ENCODE peak calls at places on chromosomes 16 and 17, in four cellular contexts. H, O, K and P are unnamed samples.
A peak's percentile ranks its signal among the peaks of the same experiment; 100 is the strongest.

GRCh38 chr16:35102780-35103403 is 1643.5 kb downstream of the TP53TG3F start:
- DNase-seq in H (no peak), O (no peak), K (no peak), P (no peak)

GRCh38 chr16:16121185-16121727 is 102.0 kb downstream of the ABCC6 start:
- DNase-seq in H (no peak), O (no peak), K (no peak), P (no peak)

GRCh38 chr17:81471804-81472456 is 40.7 kb downstream of the ACTG1 start:
- DNase-seq in H (peak; percentile 89), O (peak; percentile 97), K (no peak), P (peak; percentile 74)

GRCh38 chr16:51822471-51822870 is 671.4 kb upstream of the SALL1 start:
- DNase-seq in H (no peak), O (no peak), K (no peak), P (no peak)

GRCh38 chr17:38456031-38456815 is 28.0 kb downstream of the ARHGAP23 start:
- DNase-seq in H (no peak), O (no peak), K (no peak), P (no peak)

GRCh38 chr17:4547118-4547906 is 7.9 kb downstream of the MYBBP1A start:
- DNase-seq in H (no peak), O (no peak), K (no peak), P (no peak)

GRCh38 chr16:68936729-68937631 is 93.6 kb downstream of the TANGO6 start:
- DNase-seq in H (peak; percentile 27), O (no peak), K (no peak), P (peak; percentile 37)

GRCh38 chr16:69064789-69065313 is 40.6 kb upstream of the HAS3 start:
- DNase-seq in H (no peak), O (peak; percentile 12), K (no peak), P (no peak)

GRCh38 chr16:30858829-30859423 is 35.0 kb downstream of the BCL7C start:
- DNase-seq in H (no peak), O (no peak), K (no peak), P (no peak)

GRCh38 chr17:17019891-17020456 is 22.3 kb upstream of the MPRIP start:
- DNase-seq in H (no peak), O (no peak), K (no peak), P (no peak)

GRCh38 chr17:19315104-19315503 is 47.4 kb downstream of the B9D1 start:
- DNase-seq in H (no peak), O (peak; percentile 21), K (no peak), P (no peak)

GRCh38 chr17:19316756-19317358 is 45.7 kb downstream of the B9D1 start:
- DNase-seq in H (no peak), O (peak; percentile 4), K (no peak), P (no peak)

GRCh38 chr17:19318611-19319010 is 43.9 kb downstream of the B9D1 start:
- DNase-seq in H (no peak), O (peak; percentile 38), K (no peak), P (no peak)

GRCh38 chr17:19319771-19320505 is 42.6 kb downstream of the B9D1 start:
- DNase-seq in H (no peak), O (peak; percentile 58), K (no peak), P (no peak)

GRCh38 chr17:19317359-19318095 is 45.0 kb downstream of the B9D1 start:
- DNase-seq in H (no peak), O (peak; percentile 90), K (peak; percentile 21), P (no peak)
- TF ChIP-seq CTCF in H (peak; percentile 11), O (no peak), K (no peak), P (no peak)

GRCh38 chr16:76081936-76082335 is 195.3 kb upstream of the CNTNAP4 start:
- DNase-seq in H (no peak), O (no peak), K (no peak), P (no peak)
- TF ChIP-seq CTCF in H (no peak), O (no peak), K (no peak), P (no peak)

GRCh38 chr16:84526794-84527485 is 22.5 kb upstream of the MEAK7 start:
- DNase-seq in H (no peak), O (no peak), K (no peak), P (no peak)
- TF ChIP-seq CTCF in H (no peak), O (no peak), K (no peak), P (no peak)

GRCh38 chr17:29782917-29783316 is 147.1 kb downstream of the SSH2 start:
- DNase-seq in H (no peak), O (no peak), K (no peak), P (no peak)

GRCh38 chr17:29776026-29776425 is 153.3 kb upstream of the CORO6 start:
- DNase-seq in H (no peak), O (no peak), K (no peak), P (no peak)

GRCh38 chr17:29784661-29785060 is 145.4 kb downstream of the SSH2 start:
- DNase-seq in H (no peak), O (no peak), K (no peak), P (no peak)

GRCh38 chr17:29777663-29778062 is 152.4 kb downstream of the SSH2 start:
- DNase-seq in H (no peak), O (no peak), K (no peak), P (no peak)

GRCh38 chr17:29778936-29779811 is 150.9 kb downstream of the SSH2 start:
- DNase-seq in H (peak; percentile 26), O (peak; percentile 87), K (no peak), P (no peak)
- TF ChIP-seq CTCF in H (peak; percentile 74), O (peak; percentile 48), K (peak; percentile 82), P (peak; percentile 73)

GRCh38 chr16:88759245-88759975 is 25.6 kb downstream of the PIEZO1 start:
- DNase-seq in H (no peak), O (peak; percentile 96), K (no peak), P (no peak)
- TF ChIP-seq CTCF in H (no peak), O (no peak), K (no peak), P (no peak)

GRCh38 chr16:5379948-5380347 is 282.4 kb upstream of the EEF2KMT start:
- DNase-seq in H (no peak), O (no peak), K (no peak), P (no peak)
- TF ChIP-seq CTCF in H (no peak), O (no peak), K (no peak), P (no peak)

GRCh38 chr17:62206550-62206949 is 141.5 kb upstream of the MED13 start:
- DNase-seq in H (no peak), O (no peak), K (no peak), P (no peak)
- TF ChIP-seq CTCF in H (no peak), O (no peak), K (no peak), P (no peak)

DNA sequence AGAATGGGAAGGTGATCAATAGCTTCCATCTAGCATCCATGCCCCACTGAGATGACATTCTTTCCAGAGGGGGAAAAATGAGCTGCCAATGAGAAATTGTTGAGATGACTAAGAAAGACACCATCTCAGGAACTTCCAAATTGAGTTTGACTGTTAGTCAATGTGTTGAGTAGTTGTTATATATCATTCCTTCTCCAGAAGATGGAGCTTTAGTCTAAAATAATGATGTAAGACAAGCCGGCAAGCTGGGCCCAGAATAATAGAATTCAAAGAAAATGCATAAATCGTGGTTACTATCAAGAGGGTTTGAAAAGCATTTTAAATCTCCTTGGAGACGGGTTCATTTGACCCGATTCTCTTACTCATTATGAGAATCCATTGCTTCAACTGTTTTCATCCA is 71.0 kb upstream of the ATF7IP2 start:
- DNase-seq in H (no peak), O (no peak), K (no peak), P (no peak)
- TF ChIP-seq CTCF in H (no peak), O (no peak), K (no peak), P (no peak)